ENCODE peak calls at places on chromosome 3, in nine cellular contexts. A is bronchial epithelial cell; U is endothelial cell; M is natural killer cell; T is fibroblast of mammary gland; E is CD8-positive, alpha-beta T cell; Q is GM12865; N is ovary; H is heart right ventricle. W is an unnamed sample.

GRCh38 chr3:187016639-187017345 is 86.5 kb downstream of the ST6GAL1 start:
- DNase-seq in H (no peak), Q (peak), T (peak), U (no peak), N (no peak), M (no peak), E (no peak), A (peak), W (peak)

GRCh38 chr3:122213650-122214049 is 30.2 kb downstream of the CASR start:
- DNase-seq in M (no peak), H (no peak), E (no peak), Q (no peak), T (no peak), U (no peak), N (no peak), A (no peak), W (no peak)

GRCh38 chr3:10354373-10355015 is 33.6 kb upstream of the SEC13 start:
- DNase-seq in A (no peak), U (no peak), N (no peak), M (no peak), E (no peak), T (peak), Q (no peak), H (no peak), W (no peak)

GRCh38 chr3:55654123-55654787 is 167.1 kb upstream of the WNT5A start:
- DNase-seq in E (no peak), A (no peak), Q (peak), H (no peak), T (no peak), N (no peak), U (no peak), M (no peak), W (peak)

GRCh38 chr3:132433121-132433520 is 15.8 kb downstream of the DNAJC13 start:
- DNase-seq in M (no peak), U (no peak), Q (no peak), A (no peak), N (no peak), E (no peak), T (no peak), H (no peak), W (no peak)

GRCh38 chr3:69767571-69767970 is 28.3 kb downstream of the MITF start:
- DNase-seq in N (peak), M (no peak), A (no peak), E (no peak), T (no peak), H (peak), Q (no peak), U (no peak), W (no peak)

GRCh38 chr3:41198526-41198925 is 779 bp upstream of the CTNNB1 start:
- DNase-seq in H (peak), A (no peak), M (no peak), E (no peak), U (no peak), N (peak), Q (peak), T (no peak), W (no peak)

GRCh38 chr3:123411340-123412040 is 37.4 kb downstream of the ADCY5 start:
- DNase-seq in A (no peak), M (no peak), H (no peak), N (peak), T (no peak), E (no peak), Q (no peak), U (no peak), W (no peak)

GRCh38 chr3:179181993-179182551 is 33.9 kb downstream of the PIK3CA start:
- DNase-seq in N (no peak), Q (no peak), M (no peak), E (no peak), H (no peak), T (peak), U (no peak), A (peak), W (no peak)

GRCh38 chr3:184910664-184911063 is 98.7 kb downstream of the VPS8 start:
- DNase-seq in N (no peak), A (no peak), M (no peak), Q (no peak), E (no peak), T (no peak), U (no peak), H (no peak), W (no peak)

GRCh38 chr3:10198226-10198625 is 33.5 kb downstream of the IRAK2 start:
- DNase-seq in N (no peak), U (no peak), M (no peak), E (no peak), Q (peak), A (no peak), T (no peak), H (no peak), W (no peak)

GRCh38 chr3:27244374-27244773 is 124.8 kb downstream of the NEK10 start:
- DNase-seq in M (no peak), N (no peak), H (no peak), T (no peak), E (no peak), Q (no peak), U (no peak), A (no peak), W (no peak)
- TF ChIP-seq CTCF in M (no peak), N (no peak), H (no peak), T (no peak), E (no peak), Q (peak), U (no peak), A (no peak), W (no peak)

GRCh38 chr3:49324768-49325167 is 15.1 kb downstream of the USP4 start:
- DNase-seq in T (no peak), E (no peak), A (no peak), U (no peak), M (no peak), N (no peak), Q (no peak), H (no peak), W (no peak)

GRCh38 chr3:49333091-49333490 is 6.8 kb downstream of the USP4 start:
- DNase-seq in E (no peak), Q (no peak), A (no peak), H (no peak), U (no peak), M (no peak), N (no peak), T (no peak), W (no peak)

GRCh38 chr3:49329201-49329600 is 10.7 kb downstream of the USP4 start:
- DNase-seq in E (no peak), Q (no peak), A (peak), H (no peak), U (no peak), T (no peak), N (no peak), M (no peak), W (no peak)

GRCh38 chr3:49327485-49327884 is 12.4 kb downstream of the USP4 start:
- DNase-seq in U (no peak), E (no peak), M (no peak), H (no peak), N (no peak), Q (no peak), A (no peak), T (peak), W (no peak)
- TF ChIP-seq CTCF in U (peak), E (no peak), M (no peak), H (no peak), N (no peak), Q (peak), A (no peak), T (peak), W (peak)

GRCh38 chr3:54243262-54243931 is 121.0 kb downstream of the CACNA2D3 start:
- DNase-seq in A (no peak), Q (peak), N (no peak), U (no peak), H (no peak), E (no peak), M (no peak), T (no peak), W (no peak)
- TF ChIP-seq CTCF in A (no peak), Q (no peak), N (no peak), U (no peak), H (no peak), E (no peak), M (no peak), T (no peak), W (no peak)

DNA sequence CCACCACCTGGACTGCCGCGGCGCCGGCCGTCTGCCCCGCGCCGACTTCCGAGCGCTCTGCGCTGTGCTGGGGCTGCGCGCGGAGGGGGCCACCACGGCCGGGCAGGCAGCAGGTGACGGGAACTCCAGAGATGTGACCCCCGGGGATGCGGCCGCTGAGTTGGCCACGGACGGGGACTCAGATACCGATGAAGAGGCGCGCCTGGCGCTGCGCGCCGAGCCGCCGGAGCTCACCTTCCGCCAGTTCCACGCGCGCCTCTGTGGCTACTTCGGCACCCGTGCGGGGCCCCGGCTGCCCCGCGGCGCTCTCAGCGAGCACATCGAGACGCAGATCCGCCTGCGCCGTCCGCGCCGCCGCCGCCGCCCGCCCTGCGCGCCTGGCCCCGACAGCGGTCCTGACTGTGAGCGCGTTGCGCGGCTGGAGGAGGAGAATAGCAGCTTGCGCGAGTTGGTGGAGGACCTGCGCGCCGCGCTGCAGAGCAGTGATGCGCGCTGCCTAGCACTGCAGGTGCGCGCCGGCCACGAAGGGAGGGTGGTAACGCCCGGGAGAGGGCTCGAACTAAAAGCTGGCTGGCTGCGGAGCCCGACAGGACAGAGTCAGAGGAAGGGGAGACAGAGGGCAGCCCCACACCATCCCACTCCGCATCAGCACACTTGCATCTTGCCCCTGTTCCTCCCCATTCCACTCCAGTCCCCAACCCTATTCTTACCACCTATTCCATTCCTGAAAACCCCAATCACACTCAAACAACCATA is 891 bp downstream of the EFCC1 start:
- DNase-seq in E (no peak), Q (no peak), A (no peak), H (no peak), T (no peak), M (no peak), N (no peak), U (peak), W (no peak)
- TF ChIP-seq CTCF in E (no peak), Q (no peak), A (no peak), H (no peak), T (no peak), M (no peak), N (no peak), U (no peak), W (no peak)

DNA sequence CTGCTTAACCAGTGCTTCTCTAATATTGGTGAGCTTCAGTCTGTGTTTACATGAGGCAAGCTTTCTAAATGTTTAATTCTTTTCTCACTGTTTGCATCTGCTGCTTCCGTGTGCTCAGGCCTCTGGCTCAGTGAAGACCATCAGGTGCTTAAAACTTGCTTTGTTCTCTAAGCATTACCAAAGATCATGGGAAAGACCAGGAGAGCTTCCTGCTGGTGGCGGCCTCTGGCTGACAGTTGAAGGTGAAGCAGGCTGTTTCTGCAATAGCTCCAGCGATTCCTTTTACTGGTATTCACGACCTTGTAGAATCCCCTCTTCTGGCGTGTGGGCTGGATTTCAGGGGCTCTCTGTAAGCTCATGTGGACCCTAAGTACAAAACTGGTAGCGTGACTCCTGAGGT is 45.1 kb downstream of the EDEM1 start:
- DNase-seq in Q (no peak), H (no peak), N (no peak), M (no peak), A (no peak), U (no peak), T (no peak), E (no peak), W (no peak)
- TF ChIP-seq CTCF in Q (no peak), H (no peak), N (no peak), M (no peak), A (no peak), U (no peak), T (no peak), E (no peak), W (no peak)

DNA sequence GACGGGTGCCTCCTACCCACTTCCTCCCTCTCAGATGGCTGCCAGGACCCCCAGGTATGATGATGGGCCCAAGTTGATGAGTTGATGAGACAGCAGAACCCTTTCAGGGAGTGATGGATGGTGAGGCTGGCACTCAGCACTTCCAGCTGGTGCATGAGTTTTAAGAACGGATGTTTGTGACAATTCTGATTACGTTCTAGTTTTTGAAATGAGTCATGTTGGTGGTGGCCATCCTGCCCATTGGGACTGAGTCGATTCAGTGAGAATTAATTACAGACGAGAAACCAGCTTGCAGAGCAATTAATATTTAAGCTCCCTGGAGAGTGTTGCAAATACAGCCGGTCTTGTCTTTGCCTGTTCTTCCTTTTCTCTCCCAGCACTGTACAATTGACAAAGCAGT is 56.9 kb upstream of the NR2C2 start:
- DNase-seq in H (no peak), E (no peak), U (no peak), A (no peak), Q (peak), N (no peak), M (no peak), T (peak), W (no peak)
- TF ChIP-seq CTCF in H (no peak), E (no peak), U (no peak), A (no peak), Q (no peak), N (no peak), M (no peak), T (no peak), W (no peak)

W was measured in GM10248.